ENCODE peak calls at places on chromosomes 12 and 14, in five cellular contexts. B is cardiac muscle cell; A is astrocyte of the cerebellum; D is CD8-positive, alpha-beta memory T cell; L is upper lobe of right lung. Q is an unnamed sample.

GRCh38 chr12:87157791-87158190 is 871.4 kb downstream of the C12orf50 start:
- DNase-seq in B (no peak), A (peak; percentile 88), D (no peak), L (no peak), Q (no peak)

GRCh38 chr12:106841471-106842302 is 67.2 kb downstream of the RIC8B start:
- DNase-seq in B (peak; percentile 72), A (peak; percentile 37), D (no peak), L (no peak), Q (peak; percentile 6)

GRCh38 chr14:88380405-88380804 is 5.1 kb upstream of the SPATA7 start:
- DNase-seq in B (peak; percentile 12), A (peak; percentile 11), D (no peak), L (no peak), Q (no peak)

GRCh38 chr14:96072746-96073145 is 33.6 kb downstream of the C14orf132 start:
- DNase-seq in B (no peak), A (no peak), D (no peak), L (no peak), Q (no peak)

GRCh38 chr12:32820376-32820931 is 64.8 kb upstream of the YARS2 start:
- DNase-seq in B (no peak), A (no peak), D (no peak), L (no peak), Q (no peak)

GRCh38 chr14:39592390-39592789 is 160.2 kb upstream of the FBXO33 start:
- DNase-seq in B (no peak), A (no peak), D (no peak), L (no peak), Q (no peak)

GRCh38 chr12:3230758-3231375 is 153.7 kb downstream of the TSPAN9 start:
- DNase-seq in B (no peak), A (peak; percentile 35), D (no peak), L (no peak), Q (no peak)

GRCh38 chr12:70444903-70445302 is 78.8 kb downstream of the KCNMB4 start:
- DNase-seq in B (no peak), A (no peak), D (no peak), L (no peak), Q (no peak)

GRCh38 chr12:114936148-114937099 is 252.4 kb upstream of the TBX3 start:
- DNase-seq in B (peak; percentile 24), A (no peak), D (no peak), L (no peak), Q (no peak)

GRCh38 chr12:55743131-55743921 is 404 bp downstream of the GDF11 start:
- DNase-seq in B (peak; percentile 89), A (no peak), D (peak; percentile 58), L (peak; percentile 84), Q (peak; percentile 68)

GRCh38 chr12:43337571-43338497 is 214.2 kb downstream of the ADAMTS20 start:
- DNase-seq in B (no peak), A (no peak), D (no peak), L (no peak), Q (no peak)

GRCh38 chr12:132272706-132273105 is 56.7 kb downstream of the GALNT9 start:
- DNase-seq in B (no peak), A (no peak), D (no peak), L (no peak), Q (no peak)

DNA sequence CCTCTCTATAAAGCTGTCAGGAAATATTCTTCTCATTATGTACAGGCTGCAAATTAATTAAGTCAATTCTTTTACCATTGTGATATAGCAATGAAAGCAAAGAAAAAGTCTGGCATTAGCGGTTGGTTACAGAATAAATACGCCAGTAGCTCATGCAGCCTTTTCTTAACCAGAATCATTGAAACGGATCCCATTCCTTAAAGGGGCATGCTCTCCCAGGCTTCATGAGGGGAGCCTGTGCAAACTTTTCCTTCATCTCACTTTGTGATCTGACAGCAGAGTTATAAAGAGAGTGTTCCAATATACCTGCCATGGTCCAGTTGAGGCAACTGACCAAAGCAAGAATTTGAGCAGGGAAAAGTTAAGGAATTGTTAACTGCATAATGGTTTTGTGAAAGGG is 337.7 kb downstream of the EMP1 start:
- DNase-seq in B (no peak), A (no peak), D (no peak), L (no peak), Q (no peak)
- H3K4me3 ChIP-seq in B (no peak overlapping the region), A (peak overlapping the region; percentile 15), D (no peak overlapping the region), L (no peak overlapping the region), Q (no peak overlapping the region)

GRCh38 chr14:73846944-73847343 is 4.7 kb upstream of the PTGR2 start:
- DNase-seq in B (no peak), A (no peak), D (no peak), L (no peak), Q (no peak)

GRCh38 chr14:73851567-73852382 is at the start of gene PTGR2:
- DNase-seq in B (peak; percentile 99), A (peak; percentile 92), D (peak; percentile 87), L (peak; percentile 98), Q (peak; percentile 77)

DNA sequence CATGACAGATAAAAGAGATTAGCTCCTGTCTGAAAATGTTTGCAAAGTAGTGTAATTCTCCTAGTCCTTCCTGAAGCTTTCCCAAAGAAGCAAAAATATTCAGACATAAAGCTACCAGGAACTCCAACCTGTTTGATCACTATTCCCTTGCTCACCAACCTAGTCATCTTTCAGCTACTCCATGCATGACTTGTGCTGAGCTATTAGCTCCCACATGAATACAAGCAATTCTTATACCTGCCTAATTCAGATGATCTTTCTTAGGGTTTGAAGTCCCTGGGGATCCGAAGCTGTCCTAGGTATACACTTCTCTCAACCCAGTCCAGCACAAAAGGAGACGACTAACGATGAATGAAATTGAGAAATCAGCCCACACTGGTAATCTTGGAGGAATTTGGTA is 691 bp upstream of the PTGR2 start:
- DNase-seq in B (no peak), A (no peak), D (no peak), L (no peak), Q (no peak)
- H3K4me3 ChIP-seq in B (peak overlapping the region; percentile 51), A (peak overlapping the region; percentile 48), D (peak overlapping the region; percentile 85), L (peak overlapping the region; percentile 63), Q (no peak overlapping the region)

GRCh38 chr14:103819503-103820307 is 27.7 kb downstream of the PPP1R13B start:
- DNase-seq in B (peak; percentile 89), A (no peak), D (no peak), L (peak; percentile 60), Q (no peak)
- H3K4me3 ChIP-seq in B (peak overlapping the region; percentile 3), A (no peak overlapping the region), D (no peak overlapping the region), L (no peak overlapping the region), Q (no peak overlapping the region)

GRCh38 chr14:105411017-105411941 is 8.3 kb upstream of the MTA1 start:
- DNase-seq in B (peak; percentile 80), A (no peak), D (no peak), L (peak; percentile 75), Q (no peak)
- H3K4me3 ChIP-seq in B (peak overlapping the region; percentile 10), A (peak overlapping the region; percentile 23), D (no peak overlapping the region), L (peak overlapping the region; percentile 37), Q (no peak overlapping the region)

GRCh38 chr12:51911307-51911706 is 4.0 kb downstream of the ACVRL1 start:
- DNase-seq in B (no peak), A (no peak), D (no peak), L (peak; percentile 61), Q (no peak)

GRCh38 chr12:51915003-51915625 is 7.8 kb downstream of the ACVRL1 start:
- DNase-seq in B (no peak), A (no peak), D (no peak), L (peak; percentile 46), Q (no peak)

GRCh38 chr12:51911788-51912711 is 4.7 kb downstream of the ACVRL1 start:
- DNase-seq in B (no peak), A (no peak), D (no peak), L (peak; percentile 83), Q (no peak)

GRCh38 chr12:51914034-51914923 is 7.0 kb downstream of the ACVRL1 start:
- DNase-seq in B (peak; percentile 46), A (no peak), D (no peak), L (peak; percentile 67), Q (no peak)

GRCh38 chr12:51913071-51914033 is 6.0 kb downstream of the ACVRL1 start:
- DNase-seq in B (no peak), A (no peak), D (no peak), L (peak; percentile 66), Q (no peak)
- H3K4me3 ChIP-seq in B (no peak overlapping the region), A (no peak overlapping the region), D (no peak overlapping the region), L (peak overlapping the region; percentile 58), Q (no peak overlapping the region)

GRCh38 chr14:28780843-28781503 is 14.4 kb downstream of the FOXG1 start:
- DNase-seq in B (no peak), A (no peak), D (no peak), L (no peak), Q (no peak)

GRCh38 chr14:28783593-28784143 is 17.1 kb downstream of the FOXG1 start:
- DNase-seq in B (no peak), A (no peak), D (no peak), L (no peak), Q (no peak)

GRCh38 chr14:28779416-28779941 is 12.9 kb downstream of the FOXG1 start:
- DNase-seq in B (no peak), A (no peak), D (no peak), L (no peak), Q (no peak)

GRCh38 chr14:28785096-28785952 is 18.7 kb downstream of the FOXG1 start:
- DNase-seq in B (no peak), A (no peak), D (no peak), L (no peak), Q (no peak)

DNA sequence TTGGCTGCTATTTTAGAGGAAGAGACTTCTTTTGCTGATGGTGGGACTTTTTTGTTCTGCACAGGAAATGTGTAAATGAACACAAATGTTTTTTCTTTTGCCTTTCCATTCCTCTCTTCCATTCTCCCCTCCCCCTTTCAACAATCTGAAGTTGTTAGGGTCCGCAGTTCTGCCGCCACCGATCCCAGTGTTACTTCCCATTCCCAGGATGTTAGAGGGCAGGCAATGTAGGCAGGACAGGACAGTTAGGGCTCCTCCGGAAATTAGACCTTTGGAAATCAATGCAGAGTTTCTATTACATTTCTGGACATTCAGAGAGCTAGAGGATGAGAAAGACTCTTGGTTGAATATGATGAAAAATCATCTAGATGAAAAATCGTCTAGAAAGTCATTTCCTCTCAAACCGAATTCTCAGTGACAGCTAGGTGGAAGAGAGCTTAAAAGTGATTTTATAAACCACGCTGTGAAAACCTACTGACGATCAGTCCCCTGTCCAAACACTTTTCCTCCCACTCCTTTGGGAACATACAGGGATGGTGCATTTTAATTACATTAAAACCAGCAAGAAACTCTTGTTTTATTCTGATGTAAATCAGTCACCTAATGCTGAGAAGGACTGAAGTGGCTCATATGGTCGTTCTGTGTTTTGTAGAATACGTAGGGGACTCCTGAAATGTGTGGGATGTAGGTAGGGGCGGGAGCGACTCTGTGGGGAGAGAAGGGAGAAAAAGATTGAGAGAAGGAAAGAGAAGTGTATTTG is 17.9 kb downstream of the FOXG1 start:
- DNase-seq in B (no peak), A (no peak), D (no peak), L (no peak), Q (no peak)
- H3K4me3 ChIP-seq in B (peak overlapping the region; percentile 41), A (peak overlapping the region; percentile 52), D (no peak overlapping the region), L (no peak overlapping the region), Q (no peak overlapping the region)

DNA sequence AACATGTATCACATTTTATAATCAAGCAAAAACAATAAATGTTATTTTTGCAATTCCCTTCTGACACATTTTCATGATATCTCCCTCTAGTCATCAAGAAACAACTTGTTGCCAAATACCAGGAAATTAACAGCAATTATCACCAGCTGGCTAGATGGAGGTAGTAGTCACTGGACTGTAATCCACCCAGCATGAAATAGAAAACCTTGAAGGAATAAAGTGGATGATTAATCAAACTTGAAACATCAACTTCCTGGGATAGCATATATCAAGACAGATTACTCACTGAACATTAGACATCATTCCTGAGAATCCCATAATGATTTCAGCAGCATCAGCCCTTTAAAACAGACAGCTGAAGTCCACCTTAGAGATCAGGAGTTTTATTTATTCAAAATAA is 259.0 kb downstream of the CCDC59 start:
- DNase-seq in B (no peak), A (no peak), D (no peak), L (no peak), Q (no peak)
- H3K4me3 ChIP-seq in B (no peak overlapping the region), A (no peak overlapping the region), D (no peak overlapping the region), L (no peak overlapping the region), Q (no peak overlapping the region)